ENCODE peak calls at places on chromosome 9, in six cellular contexts. One of them, this sample, is unnamed. For H3K36me3 and H3K27me3, the result is how much of the 10 kb centered on the place peaks cover.

GRCh38 chr9:105158898-105159297 is 85.6 kb upstream of the SLC44A1 start:
- DNase-seq in SJSA1: no peak
- DNase-seq in CD8-positive, alpha-beta memory T cell: no peak
- DNase-seq in endodermal cell: no peak
- DNase-seq in breast epithelium: no peak
- DNase-seq in psoas muscle: no peak
- DNase-seq in this sample: no peak

GRCh38 chr9:34552606-34552981 is 29.8 kb upstream of the ENHO start:
- DNase-seq in SJSA1: no peak
- DNase-seq in CD8-positive, alpha-beta memory T cell: no peak
- DNase-seq in endodermal cell: peak
- DNase-seq in breast epithelium: no peak
- DNase-seq in psoas muscle: no peak
- DNase-seq in this sample: no peak

GRCh38 chr9:125541840-125542243 is 165.2 kb downstream of the MAPKAP1 start:
- DNase-seq in SJSA1: no peak
- DNase-seq in CD8-positive, alpha-beta memory T cell: no peak
- DNase-seq in endodermal cell: no peak
- DNase-seq in breast epithelium: no peak
- DNase-seq in psoas muscle: no peak
- DNase-seq in this sample: no peak

GRCh38 chr9:108606408-108606807 is 249.4 kb downstream of the ACTL7B start:
- DNase-seq in SJSA1: no peak
- DNase-seq in CD8-positive, alpha-beta memory T cell: no peak
- DNase-seq in endodermal cell: no peak
- DNase-seq in breast epithelium: no peak
- DNase-seq in psoas muscle: no peak
- DNase-seq in this sample: no peak

GRCh38 chr9:81395301-81396054 is 293.9 kb downstream of the TLE1 start:
- DNase-seq in SJSA1: no peak
- DNase-seq in CD8-positive, alpha-beta memory T cell: no peak
- DNase-seq in endodermal cell: no peak
- DNase-seq in breast epithelium: no peak
- DNase-seq in psoas muscle: no peak
- DNase-seq in this sample: no peak

GRCh38 chr9:81462759-81463158 is 226.6 kb downstream of the TLE1 start:
- DNase-seq in SJSA1: no peak
- DNase-seq in CD8-positive, alpha-beta memory T cell: no peak
- DNase-seq in endodermal cell: no peak
- DNase-seq in breast epithelium: no peak
- DNase-seq in psoas muscle: no peak
- DNase-seq in this sample: no peak

GRCh38 chr9:117414906-117415583 is at the start of gene ASTN2:
- DNase-seq in SJSA1: no peak
- DNase-seq in CD8-positive, alpha-beta memory T cell: no peak
- DNase-seq in endodermal cell: peak
- DNase-seq in breast epithelium: no peak
- DNase-seq in psoas muscle: peak
- DNase-seq in this sample: peak

GRCh38 chr9:61667559-61668121 is 477.8 kb downstream of the SPATA31A7 start:
- DNase-seq in SJSA1: no peak
- DNase-seq in CD8-positive, alpha-beta memory T cell: no peak
- DNase-seq in endodermal cell: no peak
- DNase-seq in breast epithelium: no peak
- DNase-seq in psoas muscle: no peak
- DNase-seq in this sample: no peak

GRCh38 chr9:32955655-32956478 is 45.6 kb downstream of the APTX start:
- DNase-seq in SJSA1: no peak
- DNase-seq in CD8-positive, alpha-beta memory T cell: no peak
- DNase-seq in endodermal cell: peak
- DNase-seq in breast epithelium: no peak
- DNase-seq in psoas muscle: peak
- DNase-seq in this sample: no peak

GRCh38 chr9:75186767-75187380 is 98.6 kb downstream of the OSTF1 start:
- DNase-seq in SJSA1: peak
- DNase-seq in CD8-positive, alpha-beta memory T cell: peak
- DNase-seq in endodermal cell: no peak
- DNase-seq in breast epithelium: no peak
- DNase-seq in psoas muscle: no peak
- DNase-seq in this sample: no peak

GRCh38 chr9:68975644-68976043 is 38.3 kb downstream of the PRKACG start:
- DNase-seq in SJSA1: no peak
- DNase-seq in CD8-positive, alpha-beta memory T cell: no peak
- DNase-seq in endodermal cell: no peak
- DNase-seq in breast epithelium: no peak
- DNase-seq in psoas muscle: no peak
- DNase-seq in this sample: no peak

GRCh38 chr9:130718576-130718975 is 25.0 kb downstream of the EXOSC2 start:
- DNase-seq in SJSA1: no peak
- DNase-seq in CD8-positive, alpha-beta memory T cell: no peak
- DNase-seq in endodermal cell: peak
- DNase-seq in breast epithelium: no peak
- DNase-seq in psoas muscle: no peak
- DNase-seq in this sample: no peak

GRCh38 chr9:14515564-14516198 is 177.6 kb downstream of the ZDHHC21 start:
- DNase-seq in SJSA1: no peak
- DNase-seq in CD8-positive, alpha-beta memory T cell: no peak
- DNase-seq in endodermal cell: peak
- DNase-seq in breast epithelium: no peak
- DNase-seq in psoas muscle: peak
- DNase-seq in this sample: peak

GRCh38 chr9:17987174-17987573 is 408.3 kb downstream of the SH3GL2 start:
- DNase-seq in SJSA1: no peak
- DNase-seq in CD8-positive, alpha-beta memory T cell: no peak
- DNase-seq in endodermal cell: no peak
- DNase-seq in breast epithelium: no peak
- DNase-seq in psoas muscle: no peak
- DNase-seq in this sample: no peak

GRCh38 chr9:5719546-5719945 is 90.6 kb downstream of the RIC1 start:
- DNase-seq in SJSA1: no peak
- DNase-seq in CD8-positive, alpha-beta memory T cell: no peak
- DNase-seq in endodermal cell: no peak
- DNase-seq in breast epithelium: no peak
- DNase-seq in psoas muscle: no peak
- DNase-seq in this sample: no peak

GRCh38 chr9:126471084-126471611 is 142.6 kb upstream of the LMX1B start:
- DNase-seq in SJSA1: peak
- DNase-seq in CD8-positive, alpha-beta memory T cell: peak
- DNase-seq in endodermal cell: no peak
- DNase-seq in breast epithelium: no peak
- DNase-seq in psoas muscle: peak
- DNase-seq in this sample: peak

GRCh38 chr9:116791314-116791713 is 104.2 kb downstream of the TRIM32 start:
- DNase-seq in SJSA1: peak
- DNase-seq in CD8-positive, alpha-beta memory T cell: no peak
- DNase-seq in endodermal cell: no peak
- DNase-seq in breast epithelium: no peak
- DNase-seq in psoas muscle: no peak
- DNase-seq in this sample: peak

GRCh38 chr9:125971895-125972729 is 224.9 kb downstream of the PBX3 start:
- DNase-seq in SJSA1: no peak
- DNase-seq in CD8-positive, alpha-beta memory T cell: no peak
- DNase-seq in endodermal cell: peak
- DNase-seq in breast epithelium: no peak
- DNase-seq in psoas muscle: no peak
- DNase-seq in this sample: no peak

GRCh38 chr9:113535756-113536155 is 72.2 kb downstream of the RGS3 start:
- DNase-seq in SJSA1: no peak
- DNase-seq in CD8-positive, alpha-beta memory T cell: no peak
- DNase-seq in endodermal cell: peak
- DNase-seq in breast epithelium: no peak
- DNase-seq in psoas muscle: no peak
- DNase-seq in this sample: no peak

GRCh38 chr9:116837038-116837998 is 150.2 kb downstream of the TRIM32 start:
- DNase-seq in SJSA1: no peak
- DNase-seq in CD8-positive, alpha-beta memory T cell: no peak
- DNase-seq in endodermal cell: peak
- DNase-seq in breast epithelium: no peak
- DNase-seq in psoas muscle: no peak
- DNase-seq in this sample: peak

GRCh38 chr9:15543033-15543791 is 9.6 kb upstream of the CCDC171 start:
- DNase-seq in SJSA1: peak
- DNase-seq in CD8-positive, alpha-beta memory T cell: no peak
- DNase-seq in endodermal cell: no peak
- DNase-seq in breast epithelium: no peak
- DNase-seq in psoas muscle: no peak
- DNase-seq in this sample: no peak

GRCh38 chr9:136717399-136717798 is 5.0 kb downstream of the DIPK1B start:
- DNase-seq in SJSA1: no peak
- DNase-seq in CD8-positive, alpha-beta memory T cell: no peak
- DNase-seq in endodermal cell: no peak
- DNase-seq in breast epithelium: no peak
- DNase-seq in psoas muscle: no peak
- DNase-seq in this sample: no peak

GRCh38 chr9:8206720-8207119 is 407.1 kb upstream of the DMAC1 start:
- DNase-seq in SJSA1: no peak
- DNase-seq in CD8-positive, alpha-beta memory T cell: no peak
- DNase-seq in endodermal cell: no peak
- DNase-seq in breast epithelium: no peak
- DNase-seq in psoas muscle: no peak
- DNase-seq in this sample: no peak

GRCh38 chr9:91865041-91865440 is 85.0 kb downstream of the ROR2 start:
- DNase-seq in SJSA1: no peak
- DNase-seq in CD8-positive, alpha-beta memory T cell: no peak
- DNase-seq in endodermal cell: peak
- DNase-seq in breast epithelium: no peak
- DNase-seq in psoas muscle: no peak
- DNase-seq in this sample: no peak

GRCh38 chr9:130962418-130963316 is 23.6 kb upstream of the FIBCD1 start:
- DNase-seq in SJSA1: peak
- DNase-seq in CD8-positive, alpha-beta memory T cell: no peak
- DNase-seq in endodermal cell: peak
- DNase-seq in breast epithelium: no peak
- DNase-seq in psoas muscle: peak
- DNase-seq in this sample: peak

GRCh38 chr9:847505-847904 is 6.0 kb downstream of the DMRT1 start:
- DNase-seq in SJSA1: no peak
- DNase-seq in CD8-positive, alpha-beta memory T cell: no peak
- DNase-seq in endodermal cell: no peak
- DNase-seq in breast epithelium: no peak
- DNase-seq in psoas muscle: no peak
- DNase-seq in this sample: no peak

GRCh38 chr9:91680129-91680528 is 256.5 kb upstream of the NFIL3 start:
- DNase-seq in SJSA1: no peak
- DNase-seq in CD8-positive, alpha-beta memory T cell: no peak
- DNase-seq in endodermal cell: no peak
- DNase-seq in breast epithelium: no peak
- DNase-seq in psoas muscle: no peak
- DNase-seq in this sample: no peak

GRCh38 chr9:126516936-126517750 is 96.6 kb upstream of the LMX1B start:
- DNase-seq in SJSA1: peak
- DNase-seq in CD8-positive, alpha-beta memory T cell: peak
- DNase-seq in endodermal cell: peak
- DNase-seq in breast epithelium: no peak
- DNase-seq in psoas muscle: peak
- DNase-seq in this sample: peak

GRCh38 chr9:109035684-109036423 is 22.6 kb upstream of the CTNNAL1 start:
- DNase-seq in SJSA1: peak
- DNase-seq in CD8-positive, alpha-beta memory T cell: no peak
- DNase-seq in endodermal cell: no peak
- DNase-seq in breast epithelium: no peak
- DNase-seq in psoas muscle: peak
- DNase-seq in this sample: no peak

GRCh38 chr9:22446589-22446949 is at the start of gene DMRTA1:
- DNase-seq in SJSA1: no peak
- DNase-seq in CD8-positive, alpha-beta memory T cell: no peak
- DNase-seq in endodermal cell: peak
- DNase-seq in breast epithelium: peak
- DNase-seq in psoas muscle: peak
- DNase-seq in this sample: peak

DNA sequence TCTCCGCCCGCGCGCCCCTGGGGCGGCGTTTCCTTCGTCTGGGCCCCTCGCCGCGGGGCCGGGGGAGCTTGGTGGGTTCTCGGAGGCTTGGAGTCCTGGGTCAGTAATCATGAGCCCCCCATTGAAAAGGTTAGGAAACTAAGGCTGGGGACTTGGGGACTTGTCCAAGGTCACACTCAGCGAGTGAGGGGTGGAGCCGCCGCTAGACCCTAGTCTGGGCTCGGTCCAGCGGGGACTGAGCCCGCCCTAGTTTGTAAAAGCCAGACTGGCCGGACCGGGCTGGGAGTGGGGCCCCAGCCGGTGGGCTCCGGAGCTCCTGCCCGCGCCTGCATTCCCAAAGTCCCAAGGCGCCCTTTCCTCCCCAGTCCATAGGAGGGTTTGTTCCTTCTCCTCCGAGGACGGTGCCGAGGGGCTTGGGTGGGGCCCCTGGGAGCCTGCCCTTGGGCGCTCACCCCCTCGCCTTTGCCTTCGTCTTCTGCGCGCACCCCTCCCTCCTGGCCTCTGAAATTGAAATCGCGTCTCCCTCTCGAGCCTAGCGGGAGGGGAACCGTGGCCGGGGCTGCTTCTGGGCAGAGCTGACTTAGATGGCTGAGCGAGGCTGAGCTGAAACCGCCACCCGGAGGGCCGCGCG is 995 bp downstream of the OLFM1 start:
- DNase-seq in SJSA1: no peak
- DNase-seq in CD8-positive, alpha-beta memory T cell: no peak
- DNase-seq in endodermal cell: peak
- DNase-seq in breast epithelium: no peak
- DNase-seq in psoas muscle: no peak
- DNase-seq in this sample: no peak
- H3K4me3 ChIP-seq in SJSA1: peak
- H3K4me3 ChIP-seq in CD8-positive, alpha-beta memory T cell: no peak
- H3K4me3 ChIP-seq in endodermal cell: peak
- H3K4me3 ChIP-seq in breast epithelium: peak
- H3K4me3 ChIP-seq in psoas muscle: peak
- H3K4me3 ChIP-seq in this sample: no peak

GRCh38 chr9:2024888-2025781 is 10.0 kb downstream of the SMARCA2 start:
- DNase-seq in SJSA1: no peak
- DNase-seq in CD8-positive, alpha-beta memory T cell: no peak
- DNase-seq in endodermal cell: no peak
- DNase-seq in breast epithelium: no peak
- DNase-seq in psoas muscle: no peak
- DNase-seq in this sample: no peak
- H3K36me3 ChIP-seq in SJSA1: under half
- H3K36me3 ChIP-seq in CD8-positive, alpha-beta memory T cell: under half
- H3K36me3 ChIP-seq in endodermal cell: under half
- H3K36me3 ChIP-seq in breast epithelium: under half
- H3K36me3 ChIP-seq in psoas muscle: under half
- H3K36me3 ChIP-seq in this sample: under half

GRCh38 chr9:89592963-89593775 is 11.6 kb upstream of the GADD45G start:
- DNase-seq in SJSA1: peak
- DNase-seq in CD8-positive, alpha-beta memory T cell: no peak
- DNase-seq in endodermal cell: peak
- DNase-seq in breast epithelium: no peak
- DNase-seq in psoas muscle: no peak
- DNase-seq in this sample: peak
- H3K27me3 ChIP-seq in SJSA1: under half
- H3K27me3 ChIP-seq in CD8-positive, alpha-beta memory T cell: under half
- H3K27me3 ChIP-seq in endodermal cell: under half
- H3K27me3 ChIP-seq in breast epithelium: under half
- H3K27me3 ChIP-seq in psoas muscle: under half
- H3K27me3 ChIP-seq in this sample: under half

DNA sequence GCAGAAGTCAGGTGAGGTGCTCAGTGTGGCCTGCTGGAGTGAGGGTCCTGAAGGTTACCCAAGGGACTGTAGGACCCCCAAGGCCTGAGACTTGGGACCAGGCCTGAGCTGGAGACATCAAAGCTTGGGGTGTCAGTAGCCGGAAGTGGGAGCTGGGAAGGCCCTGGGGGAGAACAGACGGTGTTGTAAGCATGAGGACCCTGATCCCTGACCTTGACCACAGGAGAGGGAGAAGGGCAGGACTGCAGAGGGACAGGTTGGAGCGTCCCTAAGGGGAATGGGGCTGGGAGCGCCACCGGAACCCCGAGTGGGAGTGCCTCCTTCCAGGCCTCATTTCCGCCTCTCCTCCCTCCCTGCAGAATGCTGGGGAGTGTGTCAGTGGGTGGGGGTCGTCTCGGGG is 533 bp downstream of the TTC16 start:
- DNase-seq in SJSA1: no peak
- DNase-seq in CD8-positive, alpha-beta memory T cell: no peak
- DNase-seq in endodermal cell: no peak
- DNase-seq in breast epithelium: no peak
- DNase-seq in psoas muscle: no peak
- DNase-seq in this sample: no peak
- H3K4me3 ChIP-seq in SJSA1: no peak
- H3K4me3 ChIP-seq in CD8-positive, alpha-beta memory T cell: peak
- H3K4me3 ChIP-seq in endodermal cell: peak
- H3K4me3 ChIP-seq in breast epithelium: peak
- H3K4me3 ChIP-seq in psoas muscle: peak
- H3K4me3 ChIP-seq in this sample: no peak

This sample was measured in SJCRH30.